ENCODE peak calls at places on chromosomes 5 and 9, in nine cellular contexts. N is lower lobe of right lung, T is GM23338, J is fibroblast of pulmonary artery, A is astrocyte of the cerebellum, F is prostate gland, X is foreskin fibroblast, R is psoas muscle, O is right lobe of liver. C is an unnamed sample.
A peak's percentile ranks its signal among the peaks of the same experiment; 100 is the strongest.

GRCh38 chr9:70581214-70581966 is 166.9 kb upstream of the KLF9 start:
- DNase-seq in J (no peak), T (no peak), N (no peak), X (no peak), F (no peak), O (no peak), A (no peak), R (no peak), C (no peak)

GRCh38 chr5:139942243-139942642 is 100.9 kb downstream of the NRG2 start:
- DNase-seq in T (no peak), J (no peak), R (no peak), A (no peak), O (no peak), N (no peak), F (no peak), X (no peak), C (no peak)

GRCh38 chr9:114894801-114895433 is 35.5 kb downstream of the TNFSF8 start:
- DNase-seq in O (no peak), R (no peak), X (peak; percentile 98), N (no peak), J (peak; percentile 98), A (peak; percentile 51), F (no peak), T (peak; percentile 62), C (no peak)

GRCh38 chr9:114155967-114156294 is 594 bp downstream of the COL27A1 start:
- DNase-seq in J (no peak), R (no peak), T (peak; percentile 63), N (no peak), O (no peak), X (no peak), A (no peak), F (no peak), C (no peak)

GRCh38 chr5:10913846-10914245 is 152.8 kb upstream of the DAP start:
- DNase-seq in F (no peak), O (no peak), T (no peak), R (no peak), J (peak; percentile 26), N (no peak), X (peak; percentile 83), A (peak; percentile 83), C (peak; percentile 15)

GRCh38 chr5:149128023-149128875 is 13.0 kb upstream of the ABLIM3 start:
- DNase-seq in T (peak; percentile 77), O (no peak), R (no peak), X (peak; percentile 81), A (no peak), J (peak; percentile 62), N (no peak), F (no peak), C (peak; percentile 17)

GRCh38 chr5:79255786-79256557 is 20.0 kb downstream of the JMY start:
- DNase-seq in X (peak; percentile 41), O (no peak), N (no peak), J (peak; percentile 47), F (no peak), A (no peak), T (peak; percentile 85), R (no peak), C (peak; percentile 73)

GRCh38 chr5:135688385-135688784 is 109.6 kb upstream of the CXCL14 start:
- DNase-seq in N (no peak), R (no peak), O (no peak), J (no peak), F (no peak), T (no peak), A (no peak), X (no peak), C (no peak)

GRCh38 chr9:134344821-134345310 is 18.6 kb downstream of the RXRA start:
- DNase-seq in O (no peak), X (no peak), T (no peak), F (no peak), J (no peak), R (no peak), A (no peak), N (no peak), C (no peak)

GRCh38 chr5:35478856-35479682 is 138.6 kb upstream of the SPEF2 start:
- DNase-seq in N (no peak), R (no peak), O (no peak), A (peak; percentile 12), J (peak; percentile 50), F (no peak), T (no peak), X (peak; percentile 21), C (peak; percentile 4)

GRCh38 chr9:75001719-75002421 is 26.2 kb downstream of the CARNMT1 start:
- DNase-seq in X (peak; percentile 91), F (peak; percentile 45), N (no peak), A (peak; percentile 92), O (no peak), T (peak; percentile 90), J (peak; percentile 95), R (no peak), C (peak; percentile 90)

GRCh38 chr5:78341445-78341844 is 19.0 kb upstream of the SCAMP1 start:
- DNase-seq in R (no peak), T (peak; percentile 69), X (no peak), N (no peak), F (no peak), J (no peak), A (no peak), O (no peak), C (no peak)

GRCh38 chr5:140117523-140117922 is 3.6 kb downstream of the PURA start:
- DNase-seq in O (no peak), N (no peak), X (no peak), F (no peak), A (no peak), J (no peak), T (no peak), R (no peak), C (no peak)

GRCh38 chr5:176369934-176370711 is 4.8 kb downstream of the ARL10 start:
- DNase-seq in O (no peak), X (no peak), R (no peak), T (no peak), A (no peak), N (no peak), J (no peak), F (no peak), C (no peak)

GRCh38 chr5:147055304-147055826 is 176.8 kb upstream of the PPP2R2B start:
- DNase-seq in X (no peak), T (no peak), R (no peak), N (no peak), J (no peak), A (no peak), O (no peak), F (no peak), C (no peak)

GRCh38 chr5:169027456-169028118 is 273.4 kb downstream of the SLIT3 start:
- DNase-seq in R (no peak), O (no peak), X (no peak), T (no peak), J (no peak), F (no peak), A (no peak), N (peak; percentile 53), C (no peak)

DNA sequence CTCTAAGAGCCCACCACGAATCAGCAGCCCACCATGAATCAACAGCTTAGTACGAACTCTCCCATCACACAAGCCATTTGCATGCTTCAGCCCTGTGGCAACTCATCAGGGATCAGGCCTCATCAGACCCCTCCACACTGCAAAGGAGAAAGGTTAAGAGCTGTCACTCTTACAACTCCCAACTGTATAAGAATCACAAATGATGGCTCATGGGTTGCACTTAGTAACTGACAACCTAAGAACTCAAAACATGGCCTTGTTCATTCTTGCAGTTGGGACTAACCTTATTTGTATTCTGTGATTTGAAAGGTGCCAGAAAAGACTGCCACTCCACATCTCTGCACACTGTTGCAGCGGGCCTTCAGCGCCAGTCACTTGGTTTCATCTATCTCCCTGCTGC is 149.1 kb upstream of the ZNF366 start:
- DNase-seq in X (no peak), O (no peak), T (no peak), R (no peak), J (no peak), F (no peak), N (no peak), A (no peak), C (no peak)
- TF ChIP-seq CTCF in X (no peak), O (no peak), T (no peak), R (no peak), J (no peak), F (no peak), N (no peak), A (no peak), C (no peak)

DNA sequence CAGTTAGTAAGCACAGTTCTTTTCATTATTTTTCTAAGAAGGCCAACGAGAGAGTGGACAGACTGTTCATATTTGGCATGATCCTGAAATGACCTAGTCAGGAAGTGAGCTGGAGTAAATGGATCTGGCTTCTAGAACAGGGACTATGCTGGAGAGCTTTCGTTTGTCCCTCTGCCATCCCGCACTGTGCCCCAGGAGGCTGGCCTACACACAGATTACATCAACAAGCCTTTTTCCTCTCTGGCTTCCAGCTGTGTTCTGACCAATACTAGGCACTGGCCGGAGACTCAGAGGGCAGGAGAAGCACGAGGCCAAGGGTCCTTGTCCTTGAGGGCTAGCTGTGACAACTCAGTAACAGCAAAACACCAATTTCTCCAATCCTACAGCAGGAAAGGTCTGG is 127.8 kb downstream of the MED27 start:
- DNase-seq in T (no peak), N (no peak), O (no peak), X (peak; percentile 89), A (peak; percentile 39), F (no peak), R (peak; percentile 62), J (peak; percentile 43), C (no peak)
- H3K4me3 ChIP-seq in T (no peak overlapping the region), N (no peak overlapping the region), O (no peak overlapping the region), X (no peak overlapping the region), A (no peak overlapping the region), F (no peak overlapping the region), R (no peak overlapping the region), J (no peak overlapping the region), C (no peak overlapping the region)

GRCh38 chr9:35814106-35814840 is 569 bp downstream of the HINT2 start:
- DNase-seq in J (peak; percentile 44), F (peak; percentile 36), O (peak; percentile 90), X (peak; percentile 87), N (peak; percentile 81), A (no peak), T (peak; percentile 87), R (peak; percentile 73), C (peak; percentile 77)
- TF ChIP-seq CTCF in J (peak; percentile 34), F (peak; percentile 27), O (peak; percentile 18), X (peak; percentile 25), N (peak; percentile 33), A (peak; percentile 12), T (peak; percentile 51), R (peak; percentile 23), C (no peak)

GRCh38 chr9:127122176-127123151 is at the start of gene ANGPTL2:
- DNase-seq in J (peak; percentile 97), R (peak; percentile 92), O (peak; percentile 65), N (peak; percentile 80), F (peak; percentile 88), T (peak; percentile 92), X (peak; percentile 97), A (peak; percentile 66), C (peak; percentile 44)

GRCh38 chr9:127124091-127124490 is 1.7 kb upstream of the ANGPTL2 start:
- DNase-seq in N (no peak), F (no peak), O (no peak), R (no peak), T (no peak), A (no peak), X (no peak), J (no peak), C (no peak)

GRCh38 chr9:127121628-127122175 is 733 bp downstream of the ANGPTL2 start:
- DNase-seq in N (no peak), O (no peak), T (peak; percentile 30), X (peak; percentile 62), R (no peak), J (peak; percentile 42), F (no peak), A (no peak), C (no peak)

GRCh38 chr9:127124792-127125191 is 2.4 kb upstream of the ANGPTL2 start:
- DNase-seq in O (no peak), J (no peak), F (no peak), N (no peak), A (no peak), X (no peak), T (no peak), R (no peak), C (no peak)

GRCh38 chr9:127123239-127123935 is 952 bp upstream of the ANGPTL2 start:
- DNase-seq in J (no peak), F (peak; percentile 50), A (no peak), N (no peak), R (no peak), O (no peak), X (peak; percentile 41), T (peak; percentile 11), C (no peak)
- H3K4me3 ChIP-seq in J (peak overlapping the region; percentile 61), F (peak overlapping the region; percentile 39), A (peak overlapping the region; percentile 56), N (peak overlapping the region; percentile 63), R (peak overlapping the region; percentile 91), O (peak overlapping the region; percentile 28), X (peak overlapping the region; percentile 38), T (peak overlapping the region; percentile 60), C (no peak overlapping the region)

C was measured in GM12865.